ENCODE peak calls at places on chromosomes 5 and 9, in four cellular contexts. G, V, J and W are unnamed samples.

GRCh38 chr5:147509041-147509709 is 693 bp downstream of the DPYSL3 start:
- DNase-seq in G (no peak), V (peak), J (no peak), W (peak)

GRCh38 chr5:109479260-109479860 is 69.6 kb upstream of the PJA2 start:
- DNase-seq in G (no peak), V (no peak), J (no peak), W (peak)

GRCh38 chr5:148125641-148126040 is 42.7 kb upstream of the SPINK14 start:
- DNase-seq in G (no peak), V (peak), J (no peak), W (peak)

GRCh38 chr9:72728031-72728770 is 206.8 kb downstream of the TMC1 start:
- DNase-seq in G (no peak), V (no peak), J (no peak), W (peak)

GRCh38 chr5:95424526-95424925 is 33.4 kb downstream of the FAM81B start:
- DNase-seq in G (no peak), V (no peak), J (no peak), W (no peak)

GRCh38 chr9:26870292-26870691 is 22.3 kb downstream of the CAAP1 start:
- DNase-seq in G (no peak), V (no peak), J (no peak), W (no peak)

GRCh38 chr5:126917918-126918623 is 112.3 kb downstream of the MARCHF3 start:
- DNase-seq in G (no peak), V (peak), J (no peak), W (peak)

GRCh38 chr9:33159058-33159759 is 7.9 kb downstream of the B4GALT1 start:
- DNase-seq in G (no peak), V (no peak), J (no peak), W (no peak)

GRCh38 chr5:140344683-140345423 is 1.6 kb downstream of the HBEGF start:
- DNase-seq in G (no peak), V (no peak), J (no peak), W (peak)

GRCh38 chr5:76807296-76807695 is 11.5 kb upstream of the F2RL1 start:
- DNase-seq in G (no peak), V (no peak), J (no peak), W (peak)

GRCh38 chr5:35183243-35183955 is 46.9 kb downstream of the PRLR start:
- DNase-seq in G (peak), V (peak), J (peak), W (peak)

GRCh38 chr5:165076686-165077085 is 1571.3 kb downstream of the MAT2B start:
- DNase-seq in G (no peak), V (no peak), J (no peak), W (peak)

GRCh38 chr9:33137271-33137670 is 29.9 kb downstream of the B4GALT1 start:
- DNase-seq in G (no peak), V (no peak), J (no peak), W (no peak)

GRCh38 chr5:44875661-44876250 is 67.0 kb downstream of the MRPS30 start:
- DNase-seq in G (no peak), V (no peak), J (peak), W (peak)

GRCh38 chr9:123834218-123834906 is 95.6 kb downstream of the DENND1A start:
- DNase-seq in G (no peak), V (no peak), J (no peak), W (no peak)

GRCh38 chr9:83981126-83981871 is 694 bp downstream of the RMI1 start:
- DNase-seq in G (no peak), V (peak), J (no peak), W (peak)

GRCh38 chr5:167315762-167316161 is 975.7 kb upstream of the WWC1 start:
- DNase-seq in G (no peak), V (no peak), J (no peak), W (no peak)

GRCh38 chr5:114565871-114566270 is 204.0 kb downstream of the KCNN2 start:
- DNase-seq in G (no peak), V (no peak), J (no peak), W (no peak)

GRCh38 chr5:52598954-52599353 is 188.8 kb upstream of the ITGA1 start:
- DNase-seq in G (no peak), V (no peak), J (no peak), W (no peak)

GRCh38 chr9:126564716-126565115 is 49.0 kb upstream of the LMX1B start:
- DNase-seq in G (no peak), V (peak), J (no peak), W (peak)

DNA sequence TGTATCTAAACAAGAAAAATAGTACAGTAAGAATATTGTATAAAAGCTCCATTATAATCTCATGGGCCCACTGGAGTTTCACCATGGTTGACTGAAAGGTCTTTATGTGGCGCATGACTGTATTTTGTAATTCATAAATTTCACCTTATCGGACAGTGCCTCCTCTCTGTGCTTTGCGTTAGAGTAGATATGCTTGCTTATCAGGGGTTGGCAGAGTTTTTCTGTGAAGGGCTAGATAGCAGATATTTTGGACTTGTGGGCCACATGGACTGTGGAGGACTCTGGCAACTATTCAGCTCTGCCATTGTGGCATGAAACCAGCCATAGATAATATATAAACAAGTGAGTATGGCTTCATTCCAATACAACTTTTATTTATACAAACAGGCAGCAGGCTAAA is 23.2 kb downstream of the GAPVD1 start:
- DNase-seq in G (no peak), V (no peak), J (no peak), W (no peak)
- TF ChIP-seq POLR2AphosphoS5 in G (no peak), V (no peak), J (no peak), W (no peak)

GRCh38 chr5:135213466-135214239 is 179.6 kb upstream of the PITX1 start:
- DNase-seq in G (no peak), V (no peak), J (no peak), W (no peak)

GRCh38 chr5:135216813-135217154 is 182.2 kb downstream of the MACROH2A1 start:
- DNase-seq in G (no peak), V (no peak), J (no peak), W (no peak)

GRCh38 chr5:135215617-135215995 is 181.6 kb upstream of the PITX1 start:
- DNase-seq in G (no peak), V (no peak), J (no peak), W (no peak)

GRCh38 chr5:135216072-135216812 is 182.2 kb upstream of the PITX1 start:
- DNase-seq in G (no peak), V (no peak), J (no peak), W (no peak)

DNA sequence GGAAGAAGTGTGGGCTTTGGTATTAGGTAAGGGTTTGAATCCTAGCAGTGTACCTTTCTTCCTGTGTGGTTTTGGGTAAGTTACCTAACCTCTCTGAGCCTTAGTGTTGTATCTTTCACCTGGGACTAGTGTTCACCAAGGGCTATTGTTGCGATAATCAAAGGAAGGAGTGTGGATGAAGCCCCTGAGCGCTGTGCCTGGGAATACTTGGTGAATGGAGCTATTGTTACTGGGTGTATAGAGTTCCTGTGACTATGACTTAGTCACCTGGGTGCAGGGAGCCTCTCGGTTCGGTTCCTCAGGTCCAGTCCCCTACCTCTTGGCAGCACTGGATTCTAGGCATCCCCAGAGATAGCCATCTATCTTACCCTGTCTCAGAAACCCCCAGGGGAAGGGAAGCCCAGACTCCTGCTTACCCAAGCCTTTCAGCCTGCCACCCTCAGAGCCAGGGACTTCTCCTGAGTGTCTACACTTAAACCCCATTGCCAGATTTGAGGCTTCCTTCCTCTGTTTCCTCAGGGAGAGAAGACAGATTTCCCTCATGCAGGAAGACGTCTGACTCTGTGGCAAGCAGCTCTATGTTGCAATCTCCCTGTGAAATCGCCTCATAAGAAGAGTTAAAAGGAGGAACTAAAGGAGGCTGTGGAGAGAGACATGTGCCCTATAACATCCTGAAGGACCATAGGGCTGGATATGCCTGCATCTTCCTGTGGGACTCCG is 181.0 kb upstream of the PITX1 start:
- DNase-seq in G (no peak), V (peak), J (no peak), W (no peak)
- H3K4me2 ChIP-seq in G (no peak), V (no peak), J (no peak), W (no peak)

GRCh38 chr5:40680741-40681350 is 1.1 kb downstream of the PTGER4 start:
- DNase-seq in G (no peak), V (peak), J (no peak), W (peak)
- TF ChIP-seq POLR2AphosphoS5 in G (no peak), V (no peak), J (no peak), W (no peak)

DNA sequence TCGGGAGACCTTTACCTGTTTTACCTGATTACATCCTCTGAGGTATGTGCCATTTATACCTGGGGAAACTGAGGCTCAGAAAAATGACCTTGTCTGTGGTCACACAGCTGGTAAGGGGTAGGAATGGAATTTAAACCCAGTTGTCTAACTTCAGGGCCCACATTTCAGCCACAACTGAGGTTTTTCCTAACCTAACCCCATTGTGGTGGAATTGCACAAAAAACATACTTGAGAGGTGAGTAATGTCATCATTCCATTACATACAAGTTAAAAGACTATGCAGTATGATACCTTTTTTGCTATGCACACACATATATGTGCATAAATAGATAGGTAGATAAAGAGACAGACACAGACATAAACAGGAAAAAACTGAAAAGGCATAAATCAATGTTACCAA is 14.1 kb downstream of the FGF1 start:
- DNase-seq in G (no peak), V (no peak), J (no peak), W (no peak)
- H3K4me2 ChIP-seq in G (no peak), V (no peak), J (peak), W (no peak)

GRCh38 chr9:14372437-14373318 is 58.7 kb upstream of the NFIB start:
- DNase-seq in G (peak), V (peak), J (peak), W (peak)
- TF ChIP-seq POLR2AphosphoS5 in G (no peak), V (peak), J (no peak), W (no peak)

GRCh38 chr9:763692-764091 is 77.8 kb upstream of the DMRT1 start:
- DNase-seq in G (no peak), V (no peak), J (no peak), W (no peak)
- H3K4me2 ChIP-seq in G (no peak), V (peak), J (peak), W (no peak)

DNA sequence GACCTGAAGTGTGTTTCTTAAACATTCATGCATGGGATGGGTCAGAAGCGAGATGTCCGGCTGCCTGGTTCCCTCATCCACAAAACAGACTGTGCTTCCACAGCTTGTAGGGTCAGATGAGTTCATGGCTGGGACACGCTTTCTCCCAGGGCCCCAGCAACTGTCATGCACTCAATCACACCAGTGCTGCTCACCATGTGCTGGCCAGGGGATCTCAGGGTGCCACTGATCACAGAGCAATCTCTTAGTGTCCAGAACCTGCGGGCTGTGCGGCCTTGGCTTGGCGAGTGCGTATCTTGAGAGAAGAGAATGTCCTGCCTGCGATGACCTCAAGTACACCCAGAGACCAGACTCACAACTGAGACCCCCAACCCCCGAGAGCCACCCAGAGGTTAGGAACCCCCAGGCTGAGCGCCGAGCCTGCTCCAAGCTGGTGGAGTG is 26.0 kb upstream of the FCN2 start:
- DNase-seq in G (no peak), V (no peak), J (no peak), W (no peak)
- TF ChIP-seq POLR2AphosphoS5 in G (no peak), V (no peak), J (no peak), W (no peak)